ENCODE peak calls at places on chromosomes 1 and 21, in seven cellular contexts. M is transverse colon; D is CD8-positive, alpha-beta T cell; G is dermis blood vessel endothelial cell; B is mucosa of descending colon; Y is tibial nerve; L is heart right ventricle. Q is an unnamed sample.

GRCh38 chr1:35215346-35215745 is 22.4 kb upstream of the SFPQ start:
- DNase-seq in B (no peak), L (no peak), M (no peak), G (no peak), Y (no peak), D (no peak), Q (no peak)

GRCh38 chr1:205127646-205128045 is 5.9 kb upstream of the RBBP5 start:
- DNase-seq in L (no peak), B (no peak), D (no peak), G (no peak), M (no peak), Y (no peak), Q (peak; percentile 49)

GRCh38 chr1:100354971-100355394 is 2.7 kb downstream of the CDC14A start:
- DNase-seq in M (peak; percentile 32), L (no peak), D (no peak), G (peak; percentile 59), Y (no peak), B (no peak), Q (no peak)

GRCh38 chr1:145792484-145792883 is 31.4 kb downstream of the RNF115 start:
- DNase-seq in G (no peak), Y (no peak), B (no peak), M (no peak), D (no peak), L (no peak), Q (no peak)

GRCh38 chr1:234908571-234908970 is 220.1 kb downstream of the TOMM20 start:
- DNase-seq in G (no peak), M (no peak), Y (no peak), B (peak; percentile 39), L (no peak), D (no peak), Q (no peak)

GRCh38 chr1:100786870-100787269 is 67.3 kb downstream of the VCAM1 start:
- DNase-seq in D (no peak), M (no peak), Y (no peak), L (no peak), B (no peak), G (no peak), Q (no peak)

GRCh38 chr1:224493269-224493668 is 58.7 kb upstream of the WDR26 start:
- DNase-seq in M (no peak), B (no peak), D (no peak), G (no peak), L (no peak), Y (no peak), Q (no peak)

GRCh38 chr1:79711001-79711431 is 704.5 kb upstream of the ADGRL4 start:
- DNase-seq in M (no peak), D (no peak), G (peak; percentile 5), B (no peak), L (no peak), Y (no peak), Q (no peak)

GRCh38 chr1:59322394-59323179 is 25.7 kb downstream of the FGGY start:
- DNase-seq in L (no peak), M (no peak), B (no peak), Y (no peak), G (no peak), D (no peak), Q (no peak)

GRCh38 chr1:117290855-117291254 is 76.4 kb upstream of the MAN1A2 start:
- DNase-seq in G (no peak), Y (no peak), L (no peak), B (no peak), M (no peak), D (no peak), Q (no peak)

GRCh38 chr1:56866656-56867055 is 12.1 kb downstream of the C8A start:
- DNase-seq in D (no peak), B (no peak), M (no peak), L (no peak), Y (no peak), G (no peak), Q (no peak)

GRCh38 chr1:150974580-150975478 is at the start of gene CERS2:
- DNase-seq in B (peak; percentile 92), G (peak; percentile 87), Y (peak; percentile 63), D (peak; percentile 88), L (peak; percentile 87), M (peak; percentile 88), Q (peak; percentile 90)

GRCh38 chr1:179036844-179037465 is 11.3 kb downstream of the FAM20B start:
- DNase-seq in Y (no peak), D (no peak), G (peak; percentile 41), M (no peak), B (no peak), L (no peak), Q (no peak)

GRCh38 chr1:11761988-11762406 is at the start of gene C1orf167:
- DNase-seq in L (no peak), M (no peak), B (no peak), D (no peak), Y (no peak), G (no peak), Q (no peak)

GRCh38 chr1:26779093-26779668 is 8.6 kb upstream of the PIGV start:
- DNase-seq in G (no peak), D (no peak), M (no peak), Y (no peak), B (no peak), L (no peak), Q (no peak)

GRCh38 chr21:25801217-25802015 is 66.6 kb downstream of the GABPA start:
- DNase-seq in G (peak; percentile 89), L (peak; percentile 80), M (peak; percentile 86), B (peak; percentile 84), Y (peak; percentile 49), D (peak; percentile 85), Q (peak; percentile 86)

GRCh38 chr1:198638894-198639319 is at the start of gene PTPRC:
- DNase-seq in G (no peak), Y (no peak), D (no peak), B (no peak), M (no peak), L (no peak), Q (no peak)